ENCODE peak calls at places on chromosome 11, in four cellular contexts. Z is T47D, I is RWPE1, U is kidney tubule cell. A is an unnamed sample.

GRCh38 chr11:73350908-73351636 is 25.1 kb upstream of the RELT start:
- DNase-seq in Z (peak; percentile 96), I (peak; percentile 84), U (peak; percentile 70), A (peak; percentile 51)

GRCh38 chr11:76614471-76615183 is 55.9 kb downstream of the LRRC32 start:
- DNase-seq in Z (no peak), I (no peak), U (no peak), A (no peak)

GRCh38 chr11:59174664-59175033 is 2.7 kb downstream of the DTX4 start:
- DNase-seq in Z (no peak), I (peak; percentile 75), U (peak; percentile 89), A (no peak)

GRCh38 chr11:133639408-133639807 is 107.1 kb upstream of the OPCML start:
- DNase-seq in Z (no peak), I (no peak), U (no peak), A (no peak)

GRCh38 chr11:64558869-64559268 is 32.2 kb upstream of the SLC22A12 start:
- DNase-seq in Z (no peak), I (no peak), U (no peak), A (no peak)

GRCh38 chr11:76845069-76845468 is 15.6 kb upstream of the ACER3 start:
- DNase-seq in Z (no peak), I (no peak), U (no peak), A (no peak)

GRCh38 chr11:62669420-62670161 is 1.9 kb upstream of the UQCC3 start:
- DNase-seq in Z (no peak), I (no peak), U (no peak), A (no peak)

GRCh38 chr11:64767344-64768299 is 7.8 kb upstream of the PYGM start:
- DNase-seq in Z (peak; percentile 62), I (no peak), U (peak; percentile 67), A (peak; percentile 62)

GRCh38 chr11:27807594-27807993 is 107.3 kb upstream of the BDNF start:
- DNase-seq in Z (no peak), I (no peak), U (no peak), A (no peak)

GRCh38 chr11:134292661-134293060 is 16.5 kb downstream of the GLB1L3 start:
- DNase-seq in Z (no peak), I (no peak), U (no peak), A (no peak)

GRCh38 chr11:88515002-88515401 is 177.5 kb upstream of the CTSC start:
- DNase-seq in Z (no peak), I (no peak), U (peak; percentile 4), A (no peak)

GRCh38 chr11:46363031-46363407 is 15.8 kb downstream of the DGKZ start:
- DNase-seq in Z (peak; percentile 70), I (peak; percentile 63), U (peak; percentile 82), A (peak; percentile 88)

GRCh38 chr11:125514336-125515101 is 18.5 kb upstream of the FEZ1 start:
- DNase-seq in Z (no peak), I (peak; percentile 71), U (peak; percentile 92), A (no peak)

GRCh38 chr11:2377511-2378443 is 667 bp downstream of the CD81 start:
- DNase-seq in Z (peak; percentile 52), I (peak; percentile 68), U (peak; percentile 50), A (peak; percentile 71)

GRCh38 chr11:120518356-120518755 is 6.8 kb downstream of the GRIK4 start:
- DNase-seq in Z (no peak), I (no peak), U (no peak), A (no peak)

GRCh38 chr11:63142459-63142858 is 1.6 kb downstream of the SLC22A24 start:
- DNase-seq in Z (no peak), I (no peak), U (no peak), A (no peak)

GRCh38 chr11:113240389-113240788 is 74.0 kb upstream of the TTC12 start:
- DNase-seq in Z (no peak), I (no peak), U (no peak), A (no peak)

GRCh38 chr11:65558785-65559509 is 788 bp upstream of the LTBP3 start:
- DNase-seq in Z (no peak), I (no peak), U (no peak), A (no peak)

GRCh38 chr11:111574373-111575230 is 27.6 kb upstream of the SIK2 start:
- DNase-seq in Z (no peak), I (no peak), U (no peak), A (no peak)

GRCh38 chr11:118132385-118133151 is 20.1 kb downstream of the SCN4B start:
- DNase-seq in Z (no peak), I (no peak), U (no peak), A (no peak)

GRCh38 chr11:120378474-120378873 is 42.3 kb downstream of the ARHGEF12 start:
- DNase-seq in Z (no peak), I (no peak), U (no peak), A (no peak)

GRCh38 chr11:117715801-117716200 is 81.2 kb downstream of the DSCAML1 start:
- DNase-seq in Z (no peak), I (no peak), U (no peak), A (no peak)

GRCh38 chr11:8336356-8337114 is 72.9 kb upstream of the LMO1 start:
- DNase-seq in Z (no peak), I (peak; percentile 61), U (no peak), A (no peak)